ENCODE peak calls at places on chromosome 21, in seven cellular contexts. One of them, this sample, is unnamed.

GRCh38 chr21:34335316-34335715 is 28.5 kb upstream of the KCNE2 start:
- DNase-seq in NCI-H2107: no peak
- DNase-seq in NCI-H748 treated with DMSO at 0.1 percent for 48 hours: peak
- DNase-seq in midbrain: no peak
- DNase-seq in fibroblast of the aortic adventitia: peak
- DNase-seq in caudate nucleus: no peak
- DNase-seq in effector memory CD4-positive, alpha-beta T cell: no peak
- DNase-seq in this sample: no peak

GRCh38 chr21:44423312-44423821 is 31.9 kb upstream of the LRRC3 start:
- DNase-seq in NCI-H748 treated with DMSO at 0.1 percent for 48 hours: no peak
- DNase-seq in midbrain: no peak
- DNase-seq in NCI-H2107: no peak
- DNase-seq in effector memory CD4-positive, alpha-beta T cell: no peak
- DNase-seq in fibroblast of the aortic adventitia: no peak
- DNase-seq in caudate nucleus: no peak
- DNase-seq in this sample: no peak

GRCh38 chr21:42010507-42011493 is 640 bp upstream of the ZBTB21 start:
- DNase-seq in NCI-H2107: no peak
- DNase-seq in effector memory CD4-positive, alpha-beta T cell: peak
- DNase-seq in NCI-H748 treated with DMSO at 0.1 percent for 48 hours: peak
- DNase-seq in midbrain: peak
- DNase-seq in caudate nucleus: no peak
- DNase-seq in fibroblast of the aortic adventitia: no peak
- DNase-seq in this sample: peak

GRCh38 chr21:45388011-45388521 is 16.9 kb upstream of the COL18A1 start:
- DNase-seq in NCI-H748 treated with DMSO at 0.1 percent for 48 hours: no peak
- DNase-seq in midbrain: no peak
- DNase-seq in NCI-H2107: no peak
- DNase-seq in effector memory CD4-positive, alpha-beta T cell: no peak
- DNase-seq in caudate nucleus: no peak
- DNase-seq in fibroblast of the aortic adventitia: no peak
- DNase-seq in this sample: no peak

GRCh38 chr21:43924421-43925095 is 59.5 kb downstream of the AGPAT3 start:
- DNase-seq in NCI-H748 treated with DMSO at 0.1 percent for 48 hours: no peak
- DNase-seq in effector memory CD4-positive, alpha-beta T cell: no peak
- DNase-seq in fibroblast of the aortic adventitia: no peak
- DNase-seq in caudate nucleus: no peak
- DNase-seq in NCI-H2107: no peak
- DNase-seq in midbrain: no peak
- DNase-seq in this sample: no peak

GRCh38 chr21:35197191-35197590 is 148.1 kb upstream of the RUNX1 start:
- DNase-seq in NCI-H748 treated with DMSO at 0.1 percent for 48 hours: no peak
- DNase-seq in NCI-H2107: no peak
- DNase-seq in effector memory CD4-positive, alpha-beta T cell: no peak
- DNase-seq in midbrain: no peak
- DNase-seq in fibroblast of the aortic adventitia: no peak
- DNase-seq in caudate nucleus: no peak
- DNase-seq in this sample: no peak

GRCh38 chr21:31879911-31880310 is 7.1 kb downstream of the HUNK start:
- DNase-seq in fibroblast of the aortic adventitia: no peak
- DNase-seq in NCI-H748 treated with DMSO at 0.1 percent for 48 hours: no peak
- DNase-seq in NCI-H2107: no peak
- DNase-seq in midbrain: no peak
- DNase-seq in effector memory CD4-positive, alpha-beta T cell: no peak
- DNase-seq in caudate nucleus: no peak
- DNase-seq in this sample: no peak

GRCh38 chr21:36744560-36745231 is 45.8 kb downstream of the SIM2 start:
- DNase-seq in caudate nucleus: no peak
- DNase-seq in NCI-H2107: peak
- DNase-seq in midbrain: no peak
- DNase-seq in fibroblast of the aortic adventitia: no peak
- DNase-seq in effector memory CD4-positive, alpha-beta T cell: no peak
- DNase-seq in NCI-H748 treated with DMSO at 0.1 percent for 48 hours: no peak
- DNase-seq in this sample: no peak

GRCh38 chr21:35024475-35024874 is 24.6 kb downstream of the RUNX1 start:
- DNase-seq in caudate nucleus: no peak
- DNase-seq in midbrain: no peak
- DNase-seq in fibroblast of the aortic adventitia: no peak
- DNase-seq in effector memory CD4-positive, alpha-beta T cell: no peak
- DNase-seq in NCI-H2107: no peak
- DNase-seq in NCI-H748 treated with DMSO at 0.1 percent for 48 hours: no peak
- DNase-seq in this sample: no peak

GRCh38 chr21:46489800-46490199 is 31.1 kb downstream of the DIP2A start:
- DNase-seq in caudate nucleus: no peak
- DNase-seq in fibroblast of the aortic adventitia: no peak
- DNase-seq in effector memory CD4-positive, alpha-beta T cell: no peak
- DNase-seq in NCI-H2107: no peak
- DNase-seq in NCI-H748 treated with DMSO at 0.1 percent for 48 hours: no peak
- DNase-seq in midbrain: no peak
- DNase-seq in this sample: no peak

GRCh38 chr21:37098756-37099155 is 25.7 kb downstream of the TTC3 start:
- DNase-seq in fibroblast of the aortic adventitia: no peak
- DNase-seq in caudate nucleus: no peak
- DNase-seq in NCI-H748 treated with DMSO at 0.1 percent for 48 hours: no peak
- DNase-seq in NCI-H2107: no peak
- DNase-seq in midbrain: no peak
- DNase-seq in effector memory CD4-positive, alpha-beta T cell: no peak
- DNase-seq in this sample: no peak